ENCODE peak calls at places on chromosomes 3 and 15, in seven cellular contexts. Y is K562, D is SK-N-SH, P is HCT116, L is GM12878, C is H1, R is HepG2. G is an unnamed sample.

GRCh38 chr3:48441940-48442339 is 1.9 kb downstream of the TMA7 start:
- DNase-seq in R (peak), P (no peak), L (no peak), D (no peak), Y (no peak), C (no peak), G (no peak)

GRCh38 chr3:131357275-131357674 is 24.3 kb upstream of the NUDT16 start:
- DNase-seq in L (no peak), P (no peak), D (no peak), C (no peak), Y (no peak), R (no peak), G (no peak)

GRCh38 chr3:100004931-100005330 is 109.4 kb downstream of the FILIP1L start:
- DNase-seq in D (no peak), R (no peak), P (no peak), C (no peak), L (no peak), Y (no peak), G (no peak)

GRCh38 chr15:79849789-79850188 is 47.0 kb downstream of the MTHFS start:
- DNase-seq in L (no peak), Y (peak), R (peak), D (peak), C (no peak), P (no peak), G (peak)

GRCh38 chr3:64342940-64343691 is 117.8 kb upstream of the PRICKLE2 start:
- DNase-seq in D (peak), R (peak), C (no peak), Y (no peak), P (no peak), L (no peak), G (no peak)

GRCh38 chr3:185995352-185995751 is 57.5 kb upstream of the TRA2B start:
- DNase-seq in D (no peak), P (no peak), C (no peak), R (no peak), Y (no peak), L (no peak), G (no peak)

GRCh38 chr3:145865329-145865904 is 295.6 kb downstream of the PLOD2 start:
- DNase-seq in P (no peak), Y (no peak), R (no peak), C (no peak), L (no peak), D (no peak), G (no peak)

GRCh38 chr3:150319900-150320299 is 88.2 kb upstream of the TSC22D2 start:
- DNase-seq in Y (no peak), D (no peak), R (peak), L (no peak), C (no peak), P (peak), G (no peak)

GRCh38 chr3:69121513-69121912 is 882 bp downstream of the LMOD3 start:
- DNase-seq in L (no peak), R (no peak), D (no peak), C (no peak), P (no peak), Y (no peak), G (no peak)

GRCh38 chr3:166575166-166575565 is 737.9 kb upstream of the BCHE start:
- DNase-seq in D (no peak), C (no peak), R (no peak), L (no peak), P (no peak), Y (no peak), G (no peak)

GRCh38 chr15:56040081-56041035 is 46.9 kb upstream of the NEDD4 start:
- DNase-seq in C (peak), Y (no peak), R (peak), P (peak), D (no peak), L (no peak), G (peak)

GRCh38 chr3:122183521-122183892 is at the start of gene CASR:
- DNase-seq in D (no peak), Y (no peak), L (no peak), R (no peak), P (no peak), C (no peak), G (peak)

GRCh38 chr3:160450846-160451245 is 1.3 kb upstream of the TRIM59 start:
- DNase-seq in D (peak), L (no peak), P (no peak), Y (no peak), R (no peak), C (no peak), G (no peak)

GRCh38 chr3:113297281-113297680 is 85.9 kb downstream of the BOC start:
- DNase-seq in R (no peak), P (no peak), C (no peak), Y (no peak), D (peak), L (no peak), G (no peak)

GRCh38 chr3:115660646-115661442 is 37.5 kb downstream of the GAP43 start:
- DNase-seq in L (no peak), Y (no peak), D (no peak), C (no peak), R (no peak), P (no peak), G (no peak)

GRCh38 chr3:16258177-16258576 is 6.6 kb downstream of the DPH3 start:
- DNase-seq in D (no peak), C (no peak), R (no peak), L (no peak), Y (no peak), P (no peak), G (no peak)

GRCh38 chr3:155217591-155217990 is 75.9 kb downstream of the STRIT1 start:
- DNase-seq in C (no peak), L (no peak), Y (no peak), D (no peak), P (no peak), R (no peak), G (no peak)

GRCh38 chr3:12423131-12423530 is 61.1 kb upstream of the TSEN2 start:
- DNase-seq in C (no peak), D (no peak), L (no peak), R (no peak), Y (no peak), P (no peak), G (no peak)

GRCh38 chr15:62391565-62392262 is 226.6 kb upstream of the C2CD4B start:
- DNase-seq in C (no peak), L (no peak), Y (peak), R (peak), P (no peak), D (peak), G (peak)

GRCh38 chr3:35829499-35829898 is 190.2 kb downstream of the ARPP21 start:
- DNase-seq in P (no peak), C (no peak), Y (no peak), R (peak), L (no peak), D (peak), G (no peak)

GRCh38 chr15:65416845-65417416 is 5.8 kb downstream of the IGDCC4 start:
- DNase-seq in P (no peak), R (no peak), L (no peak), D (no peak), Y (no peak), C (no peak), G (no peak)

GRCh38 chr3:16114381-16114916 is 60.0 kb upstream of the GALNT15 start:
- DNase-seq in Y (no peak), L (no peak), P (no peak), D (no peak), C (no peak), R (no peak), G (no peak)

GRCh38 chr3:177336841-177337430 is 139.7 kb upstream of the TBL1XR1 start:
- DNase-seq in L (no peak), R (no peak), C (no peak), P (no peak), D (no peak), Y (no peak), G (no peak)

GRCh38 chr15:70293606-70294470 is 196.1 kb upstream of the TLE3 start:
- DNase-seq in L (no peak), P (no peak), R (no peak), D (no peak), Y (no peak), C (no peak), G (no peak)

GRCh38 chr15:85614059-85614458 is 180.7 kb downstream of the KLHL25 start:
- DNase-seq in Y (no peak), P (no peak), L (no peak), C (no peak), D (peak), R (no peak), G (peak)

GRCh38 chr15:75620776-75621536 is 4.6 kb downstream of the SNUPN start:
- DNase-seq in D (no peak), Y (no peak), L (no peak), P (no peak), C (no peak), R (no peak), G (no peak)

GRCh38 chr3:45118615-45119062 is 27.5 kb downstream of the CDCP1 start:
- DNase-seq in L (no peak), R (no peak), P (no peak), Y (no peak), C (no peak), D (no peak), G (no peak)

GRCh38 chr3:63523100-63523499 is 129.4 kb upstream of the SNTN start:
- DNase-seq in P (peak), Y (no peak), L (no peak), D (peak), R (no peak), C (no peak), G (no peak)

GRCh38 chr3:54126551-54126950 is 4.2 kb downstream of the CACNA2D3 start:
- DNase-seq in R (no peak), D (no peak), P (no peak), L (no peak), Y (no peak), C (no peak), G (no peak)

GRCh38 chr3:194049394-194049793 is 86.6 kb upstream of the HES1 start:
- DNase-seq in C (no peak), L (no peak), R (no peak), D (no peak), Y (no peak), P (no peak), G (no peak)

GRCh38 chr3:143119009-143119914 is at the start of gene CHST2:
- DNase-seq in L (no peak), P (no peak), D (peak), R (no peak), C (no peak), Y (peak), G (no peak)

GRCh38 chr3:80334534-80334933 is 566.7 kb upstream of the ROBO1 start:
- DNase-seq in R (no peak), C (no peak), L (no peak), D (no peak), Y (no peak), P (no peak), G (no peak)

GRCh38 chr3:80338366-80338765 is 570.6 kb upstream of the ROBO1 start:
- DNase-seq in Y (no peak), C (no peak), D (no peak), L (no peak), R (no peak), P (no peak), G (no peak)
- TF ChIP-seq JUND in Y (no peak), C (no peak), D (no peak), L (no peak), R (no peak), P (no peak), G (no peak)

GRCh38 chr3:154152741-154153140 is 31.6 kb downstream of the ARHGEF26 start:
- DNase-seq in P (no peak), Y (no peak), L (no peak), R (no peak), C (no peak), D (no peak), G (no peak)

GRCh38 chr3:154149286-154149685 is 28.1 kb downstream of the ARHGEF26 start:
- DNase-seq in L (no peak), P (no peak), D (no peak), Y (no peak), R (no peak), C (no peak), G (no peak)

GRCh38 chr3:154156529-154156928 is 35.3 kb downstream of the ARHGEF26 start:
- DNase-seq in Y (no peak), D (no peak), C (no peak), R (no peak), P (no peak), L (no peak), G (no peak)

GRCh38 chr3:154148541-154148940 is 27.4 kb downstream of the ARHGEF26 start:
- DNase-seq in C (no peak), Y (no peak), P (no peak), D (no peak), R (no peak), L (no peak), G (no peak)

GRCh38 chr3:154151969-154152368 is 30.8 kb downstream of the ARHGEF26 start:
- DNase-seq in Y (no peak), R (no peak), L (no peak), P (no peak), C (no peak), D (no peak), G (no peak)
- TF ChIP-seq JUND in Y (no peak), R (no peak), L (no peak), P (no peak), C (no peak), D (no peak), G (no peak)

GRCh38 chr15:42575188-42576039 is at the start of gene STARD9:
- DNase-seq in C (peak), L (peak), R (peak), P (peak), Y (peak), D (peak), G (peak)

GRCh38 chr15:42578984-42579537 is 3.7 kb downstream of the STARD9 start:
- DNase-seq in Y (no peak), R (no peak), C (no peak), L (no peak), P (no peak), D (no peak), G (no peak)

GRCh38 chr15:42576776-42577175 is 1.4 kb downstream of the STARD9 start:
- DNase-seq in C (no peak), Y (no peak), L (no peak), P (no peak), R (no peak), D (peak), G (no peak)

GRCh38 chr15:42576040-42576594 is 711 bp downstream of the STARD9 start:
- DNase-seq in Y (no peak), D (no peak), P (no peak), L (no peak), C (no peak), R (no peak), G (no peak)

DNA sequence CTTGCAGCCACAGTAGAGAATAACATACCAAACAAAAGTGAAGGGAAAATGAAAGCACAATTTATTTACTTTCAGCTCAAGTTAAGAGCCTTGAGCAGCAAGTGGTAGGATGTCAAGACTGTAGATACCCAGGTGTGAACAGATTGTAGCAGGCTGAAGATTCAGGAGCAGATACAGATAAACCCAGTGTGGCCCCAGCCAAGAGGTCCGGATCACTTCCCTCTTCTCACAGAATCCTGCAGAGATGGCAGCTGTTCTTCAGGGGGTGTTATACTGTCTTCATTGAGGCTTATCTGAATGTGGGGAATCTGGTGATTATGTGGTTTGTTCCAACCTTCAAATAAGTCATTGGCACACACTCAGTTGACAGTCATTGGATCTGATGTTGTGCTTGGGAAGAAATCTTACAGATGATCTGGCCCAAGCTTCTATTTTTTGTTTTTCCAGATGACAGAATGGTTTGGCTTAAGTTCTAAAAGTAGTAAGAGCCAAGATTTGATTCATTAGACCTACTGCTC is 2.2 kb downstream of the STARD9 start:
- DNase-seq in L (no peak), P (no peak), R (no peak), C (no peak), D (no peak), Y (no peak), G (no peak)
- TF ChIP-seq JUND in L (no peak), P (no peak), R (no peak), C (no peak), D (no peak), Y (no peak), G (no peak)

GRCh38 chr3:71441217-71441924 is 142.2 kb downstream of the FOXP1 start:
- DNase-seq in L (no peak), C (no peak), D (no peak), P (no peak), R (no peak), Y (no peak), G (no peak)
- TF ChIP-seq JUND in L (no peak), C (no peak), D (no peak), P (no peak), R (no peak), Y (no peak), G (no peak)

GRCh38 chr15:57377478-57377847 is 1.2 kb downstream of the CGNL1 start:
- DNase-seq in P (peak), D (no peak), C (no peak), R (no peak), L (no peak), Y (no peak), G (peak)
- TF ChIP-seq JUND in P (no peak), D (no peak), C (no peak), R (no peak), L (no peak), Y (no peak), G (no peak)

DNA sequence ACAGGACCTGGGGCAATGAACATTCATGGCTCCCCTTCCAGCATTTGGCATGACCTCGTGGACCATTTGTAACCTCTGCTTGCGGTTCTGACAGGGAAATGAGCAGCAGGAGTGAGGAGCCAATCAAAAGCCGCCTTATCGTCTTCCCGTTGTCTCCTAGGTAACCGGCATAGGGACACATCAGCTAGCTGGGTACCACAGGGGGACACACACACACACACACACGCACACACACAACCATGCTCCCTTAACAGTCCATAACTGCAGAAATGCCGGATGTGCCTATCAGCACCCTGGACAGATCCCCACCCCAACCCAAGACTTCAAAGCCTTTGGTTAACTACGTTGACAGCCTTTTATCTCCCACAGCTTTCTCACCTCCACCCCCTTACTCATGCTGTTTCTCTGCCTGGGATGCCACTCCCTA is 53.4 kb upstream of the CCDC174 start:
- DNase-seq in Y (peak), L (no peak), D (peak), R (no peak), P (no peak), C (no peak), G (peak)
- TF ChIP-seq JUND in Y (no peak), L (no peak), D (no peak), R (no peak), P (no peak), C (no peak), G (no peak)

G was measured in T47D.